ENCODE peak calls at places on chromosome 13, in six cellular contexts. L, C, G, U, W and X are unnamed samples.

GRCh38 chr13:87274209-87274819 is 396.9 kb upstream of the SLITRK5 start:
- DNase-seq in L (no peak), C (no peak), G (no peak), U (peak), W (no peak), X (peak)

GRCh38 chr13:42076309-42076713 is 27.9 kb downstream of the DGKH start:
- DNase-seq in L (no peak), C (no peak), G (no peak), U (no peak), W (no peak), X (no peak)

GRCh38 chr13:35768551-35768950 is 292.1 kb upstream of the MAB21L1 start:
- DNase-seq in L (no peak), C (no peak), G (no peak), U (no peak), W (no peak), X (no peak)

GRCh38 chr13:27182054-27182453 is 10.4 kb upstream of the USP12 start:
- DNase-seq in L (no peak), C (no peak), G (no peak), U (no peak), W (no peak), X (no peak)

GRCh38 chr13:79393564-79394249 is 12.3 kb downstream of the RBM26 start:
- DNase-seq in L (peak), C (no peak), G (peak), U (no peak), W (peak), X (no peak)

GRCh38 chr13:104372128-104372527 is 1305.9 kb upstream of the SLC10A2 start:
- DNase-seq in L (no peak), C (no peak), G (no peak), U (no peak), W (no peak), X (no peak)

GRCh38 chr13:24220086-24220703 is 59.7 kb downstream of the SPATA13 start:
- DNase-seq in L (peak), C (no peak), G (peak), U (no peak), W (peak), X (peak)

GRCh38 chr13:79141082-79141481 is 265.0 kb downstream of the RBM26 start:
- DNase-seq in L (no peak), C (no peak), G (no peak), U (no peak), W (no peak), X (no peak)

GRCh38 chr13:70249332-70250064 is 141.2 kb upstream of the KLHL1 start:
- DNase-seq in L (no peak), C (no peak), G (no peak), U (no peak), W (no peak), X (no peak)

GRCh38 chr13:71699342-71699741 is 167.7 kb downstream of the DACH1 start:
- DNase-seq in L (no peak), C (no peak), G (no peak), U (no peak), W (no peak), X (no peak)

GRCh38 chr13:61727714-61728275 is 312.1 kb upstream of the PCDH20 start:
- DNase-seq in L (no peak), C (no peak), G (no peak), U (no peak), W (no peak), X (no peak)

GRCh38 chr13:109243311-109243951 is 543.0 kb downstream of the IRS2 start:
- DNase-seq in L (no peak), C (no peak), G (no peak), U (no peak), W (no peak), X (no peak)

GRCh38 chr13:42101821-42102580 is 53.6 kb downstream of the DGKH start:
- DNase-seq in L (no peak), C (no peak), G (no peak), U (no peak), W (no peak), X (no peak)

GRCh38 chr13:82636119-82636518 is 1246.2 kb downstream of the SLITRK1 start:
- DNase-seq in L (no peak), C (no peak), G (no peak), U (no peak), W (no peak), X (no peak)

GRCh38 chr13:93903909-93904308 is 575.6 kb downstream of the DCT start:
- DNase-seq in L (no peak), C (no peak), G (no peak), U (no peak), W (no peak), X (no peak)

GRCh38 chr13:106533940-106534843 is 1.3 kb downstream of the EFNB2 start:
- DNase-seq in L (no peak), C (peak), G (peak), U (peak), W (peak), X (no peak)

GRCh38 chr13:22176968-22177545 is 506.2 kb downstream of the FGF9 start:
- DNase-seq in L (no peak), C (no peak), G (no peak), U (no peak), W (no peak), X (no peak)

GRCh38 chr13:56349866-56350265 is 790.9 kb upstream of the PRR20A start:
- DNase-seq in L (no peak), C (no peak), G (no peak), U (no peak), W (no peak), X (no peak)

GRCh38 chr13:49218493-49219051 is 1.6 kb upstream of the MLNR start:
- DNase-seq in L (no peak), C (no peak), G (no peak), U (peak), W (no peak), X (no peak)